ENCODE peak calls at places on chromosomes 12 and 14, in seven cellular contexts. One of them, this sample, is unnamed.

GRCh38 chr14:29584992-29585391 is 342.7 kb downstream of the PRKD1 start:
- DNase-seq in pons: peak; percentile 32
- DNase-seq in stimulated activated CD4-positive, alpha-beta T cell treated with anti-CD3 and anti-CD28 coated beads, Interleukin-4, amount 100 ng/mL, for 4 hours: no peak
- DNase-seq in NCI-H1105: peak; percentile 88
- DNase-seq in activated T-cell treated with anti-CD3 and anti-CD28 coated beads for 48 hours: no peak
- DNase-seq in NCI-H1694: peak; percentile 61
- DNase-seq in transverse colon: peak; percentile 8
- DNase-seq in this sample: peak; percentile 4

GRCh38 chr12:65637150-65637549 is 187.1 kb upstream of the HMGA2 start:
- DNase-seq in stimulated activated CD4-positive, alpha-beta T cell treated with anti-CD3 and anti-CD28 coated beads, Interleukin-4, amount 100 ng/mL, for 4 hours: no peak
- DNase-seq in NCI-H1105: no peak
- DNase-seq in pons: no peak
- DNase-seq in NCI-H1694: no peak
- DNase-seq in activated T-cell treated with anti-CD3 and anti-CD28 coated beads for 48 hours: no peak
- DNase-seq in transverse colon: no peak
- DNase-seq in this sample: no peak

GRCh38 chr12:92938623-92939022 is 9.5 kb upstream of the EEA1 start:
- DNase-seq in pons: no peak
- DNase-seq in activated T-cell treated with anti-CD3 and anti-CD28 coated beads for 48 hours: no peak
- DNase-seq in NCI-H1694: no peak
- DNase-seq in stimulated activated CD4-positive, alpha-beta T cell treated with anti-CD3 and anti-CD28 coated beads, Interleukin-4, amount 100 ng/mL, for 4 hours: no peak
- DNase-seq in NCI-H1105: no peak
- DNase-seq in transverse colon: no peak
- DNase-seq in this sample: no peak

GRCh38 chr12:26277511-26278246 is 82.3 kb downstream of the SSPN start:
- DNase-seq in NCI-H1694: no peak
- DNase-seq in stimulated activated CD4-positive, alpha-beta T cell treated with anti-CD3 and anti-CD28 coated beads, Interleukin-4, amount 100 ng/mL, for 4 hours: no peak
- DNase-seq in pons: no peak
- DNase-seq in transverse colon: no peak
- DNase-seq in activated T-cell treated with anti-CD3 and anti-CD28 coated beads for 48 hours: no peak
- DNase-seq in NCI-H1105: no peak
- DNase-seq in this sample: no peak

GRCh38 chr14:63276492-63277342 is 42.0 kb downstream of the GPHB5 start:
- DNase-seq in NCI-H1105: peak; percentile 68
- DNase-seq in pons: peak; percentile 71
- DNase-seq in NCI-H1694: peak; percentile 44
- DNase-seq in stimulated activated CD4-positive, alpha-beta T cell treated with anti-CD3 and anti-CD28 coated beads, Interleukin-4, amount 100 ng/mL, for 4 hours: no peak
- DNase-seq in activated T-cell treated with anti-CD3 and anti-CD28 coated beads for 48 hours: no peak
- DNase-seq in transverse colon: no peak
- DNase-seq in this sample: no peak

GRCh38 chr12:7128681-7129593 is at the start of gene RBP5:
- DNase-seq in stimulated activated CD4-positive, alpha-beta T cell treated with anti-CD3 and anti-CD28 coated beads, Interleukin-4, amount 100 ng/mL, for 4 hours: no peak
- DNase-seq in NCI-H1105: no peak
- DNase-seq in pons: no peak
- DNase-seq in transverse colon: no peak
- DNase-seq in activated T-cell treated with anti-CD3 and anti-CD28 coated beads for 48 hours: no peak
- DNase-seq in NCI-H1694: no peak
- DNase-seq in this sample: no peak

GRCh38 chr12:57190037-57190436 is 26.6 kb upstream of the NXPH4 start:
- DNase-seq in activated T-cell treated with anti-CD3 and anti-CD28 coated beads for 48 hours: no peak
- DNase-seq in NCI-H1694: peak; percentile 15
- DNase-seq in transverse colon: no peak
- DNase-seq in stimulated activated CD4-positive, alpha-beta T cell treated with anti-CD3 and anti-CD28 coated beads, Interleukin-4, amount 100 ng/mL, for 4 hours: no peak
- DNase-seq in NCI-H1105: no peak
- DNase-seq in pons: peak; percentile 25
- DNase-seq in this sample: no peak

GRCh38 chr14:59969319-59969718 is 49.4 kb downstream of the LRRC9 start:
- DNase-seq in stimulated activated CD4-positive, alpha-beta T cell treated with anti-CD3 and anti-CD28 coated beads, Interleukin-4, amount 100 ng/mL, for 4 hours: no peak
- DNase-seq in activated T-cell treated with anti-CD3 and anti-CD28 coated beads for 48 hours: no peak
- DNase-seq in NCI-H1105: no peak
- DNase-seq in NCI-H1694: no peak
- DNase-seq in pons: no peak
- DNase-seq in transverse colon: no peak
- DNase-seq in this sample: no peak

GRCh38 chr12:98154850-98155249 is 360.5 kb upstream of the TMPO start:
- DNase-seq in pons: no peak
- DNase-seq in NCI-H1105: peak; percentile 48
- DNase-seq in NCI-H1694: peak; percentile 19
- DNase-seq in transverse colon: no peak
- DNase-seq in stimulated activated CD4-positive, alpha-beta T cell treated with anti-CD3 and anti-CD28 coated beads, Interleukin-4, amount 100 ng/mL, for 4 hours: no peak
- DNase-seq in activated T-cell treated with anti-CD3 and anti-CD28 coated beads for 48 hours: no peak
- DNase-seq in this sample: peak; percentile 33

GRCh38 chr12:62933220-62933870 is 1.6 kb downstream of the PPM1H start:
- DNase-seq in NCI-H1694: no peak
- DNase-seq in pons: peak; percentile 91
- DNase-seq in activated T-cell treated with anti-CD3 and anti-CD28 coated beads for 48 hours: no peak
- DNase-seq in stimulated activated CD4-positive, alpha-beta T cell treated with anti-CD3 and anti-CD28 coated beads, Interleukin-4, amount 100 ng/mL, for 4 hours: no peak
- DNase-seq in transverse colon: peak; percentile 22
- DNase-seq in NCI-H1105: peak; percentile 73
- DNase-seq in this sample: no peak

GRCh38 chr12:42090899-42091298 is 53.8 kb downstream of the GXYLT1 start:
- DNase-seq in NCI-H1105: no peak
- DNase-seq in pons: no peak
- DNase-seq in stimulated activated CD4-positive, alpha-beta T cell treated with anti-CD3 and anti-CD28 coated beads, Interleukin-4, amount 100 ng/mL, for 4 hours: no peak
- DNase-seq in activated T-cell treated with anti-CD3 and anti-CD28 coated beads for 48 hours: no peak
- DNase-seq in transverse colon: no peak
- DNase-seq in NCI-H1694: no peak
- DNase-seq in this sample: no peak

GRCh38 chr12:67658486-67658885 is 9.9 kb downstream of the DYRK2 start:
- DNase-seq in stimulated activated CD4-positive, alpha-beta T cell treated with anti-CD3 and anti-CD28 coated beads, Interleukin-4, amount 100 ng/mL, for 4 hours: no peak
- DNase-seq in pons: no peak
- DNase-seq in transverse colon: no peak
- DNase-seq in NCI-H1105: no peak
- DNase-seq in NCI-H1694: no peak
- DNase-seq in activated T-cell treated with anti-CD3 and anti-CD28 coated beads for 48 hours: no peak
- DNase-seq in this sample: no peak

GRCh38 chr12:32106517-32107366 is at the start of gene BICD1:
- DNase-seq in activated T-cell treated with anti-CD3 and anti-CD28 coated beads for 48 hours: peak; percentile 80
- DNase-seq in stimulated activated CD4-positive, alpha-beta T cell treated with anti-CD3 and anti-CD28 coated beads, Interleukin-4, amount 100 ng/mL, for 4 hours: peak; percentile 68
- DNase-seq in transverse colon: peak; percentile 87
- DNase-seq in NCI-H1105: peak; percentile 83
- DNase-seq in NCI-H1694: peak; percentile 84
- DNase-seq in pons: peak; percentile 80
- DNase-seq in this sample: peak; percentile 50